ENCODE peak calls at places on chromosomes 2 and 18, in five cellular contexts. P is HL-60, I is SK-N-MC, K is K562, O is breast epithelium. H is an unnamed sample.

GRCh38 chr2:239678666-239679296 is 278.0 kb upstream of the HDAC4 start:
- DNase-seq in P (no peak), I (no peak), K (no peak), O (no peak), H (no peak)

GRCh38 chr2:150097891-150098595 is 389.4 kb downstream of the RND3 start:
- DNase-seq in P (no peak), I (no peak), K (no peak), O (no peak), H (no peak)

GRCh38 chr2:109473006-109473380 is 140.8 kb downstream of the SEPTIN10 start:
- DNase-seq in P (no peak), I (no peak), K (no peak), O (no peak), H (no peak)

GRCh38 chr18:49276680-49277079 is 183.8 kb downstream of the DYM start:
- DNase-seq in P (no peak), I (no peak), K (no peak), O (no peak), H (no peak)

GRCh38 chr2:101516833-101517690 is 42.1 kb upstream of the RFX8 start:
- DNase-seq in P (peak), I (no peak), K (no peak), O (no peak), H (peak)

GRCh38 chr18:11494093-11494492 is 115.3 kb upstream of the SLC35G4 start:
- DNase-seq in P (no peak), I (no peak), K (no peak), O (no peak), H (no peak)

GRCh38 chr2:75458201-75458600 is 102.5 kb downstream of the EVA1A start:
- DNase-seq in P (no peak), I (no peak), K (no peak), O (no peak), H (no peak)

GRCh38 chr2:241817126-241817820 is 8.3 kb downstream of the NEU4 start:
- DNase-seq in P (no peak), I (no peak), K (no peak), O (no peak), H (no peak)

GRCh38 chr2:104701471-104701911 is 152.4 kb upstream of the POU3F3 start:
- DNase-seq in P (no peak), I (no peak), K (no peak), O (no peak), H (no peak)

GRCh38 chr18:3624818-3625716 is 175.1 kb downstream of the TGIF1 start:
- DNase-seq in P (no peak), I (no peak), K (peak), O (no peak), H (no peak)

GRCh38 chr18:48560491-48560890 is 21.7 kb downstream of the CTIF start:
- DNase-seq in P (no peak), I (no peak), K (no peak), O (no peak), H (no peak)

GRCh38 chr18:2848145-2848878 is 1.5 kb downstream of the EMILIN2 start:
- DNase-seq in P (peak), I (no peak), K (no peak), O (no peak), H (no peak)

GRCh38 chr2:145846986-145847385 is 1327.1 kb upstream of the ZEB2 start:
- DNase-seq in P (no peak), I (no peak), K (no peak), O (no peak), H (no peak)
- TF ChIP-seq POLR2AphosphoS5 in P (no peak), I (no peak), K (no peak), O (no peak), H (no peak)

GRCh38 chr18:59231877-59232276 is 11.9 kb downstream of the GRP start:
- DNase-seq in P (no peak), I (no peak), K (no peak), O (no peak), H (no peak)

GRCh38 chr18:59233017-59233410 is 13.1 kb downstream of the GRP start:
- DNase-seq in P (no peak), I (peak), K (no peak), O (no peak), H (no peak)

GRCh38 chr18:59229681-59230443 is 9.9 kb downstream of the GRP start:
- DNase-seq in P (no peak), I (no peak), K (no peak), O (no peak), H (no peak)

GRCh38 chr18:59231157-59231556 is 11.2 kb downstream of the GRP start:
- DNase-seq in P (no peak), I (no peak), K (no peak), O (no peak), H (no peak)

GRCh38 chr18:59232309-59233016 is 12.5 kb downstream of the GRP start:
- DNase-seq in P (no peak), I (no peak), K (no peak), O (no peak), H (no peak)
- H3K4me3 ChIP-seq in P (no peak), I (peak), K (no peak), O (no peak), H (no peak)

DNA sequence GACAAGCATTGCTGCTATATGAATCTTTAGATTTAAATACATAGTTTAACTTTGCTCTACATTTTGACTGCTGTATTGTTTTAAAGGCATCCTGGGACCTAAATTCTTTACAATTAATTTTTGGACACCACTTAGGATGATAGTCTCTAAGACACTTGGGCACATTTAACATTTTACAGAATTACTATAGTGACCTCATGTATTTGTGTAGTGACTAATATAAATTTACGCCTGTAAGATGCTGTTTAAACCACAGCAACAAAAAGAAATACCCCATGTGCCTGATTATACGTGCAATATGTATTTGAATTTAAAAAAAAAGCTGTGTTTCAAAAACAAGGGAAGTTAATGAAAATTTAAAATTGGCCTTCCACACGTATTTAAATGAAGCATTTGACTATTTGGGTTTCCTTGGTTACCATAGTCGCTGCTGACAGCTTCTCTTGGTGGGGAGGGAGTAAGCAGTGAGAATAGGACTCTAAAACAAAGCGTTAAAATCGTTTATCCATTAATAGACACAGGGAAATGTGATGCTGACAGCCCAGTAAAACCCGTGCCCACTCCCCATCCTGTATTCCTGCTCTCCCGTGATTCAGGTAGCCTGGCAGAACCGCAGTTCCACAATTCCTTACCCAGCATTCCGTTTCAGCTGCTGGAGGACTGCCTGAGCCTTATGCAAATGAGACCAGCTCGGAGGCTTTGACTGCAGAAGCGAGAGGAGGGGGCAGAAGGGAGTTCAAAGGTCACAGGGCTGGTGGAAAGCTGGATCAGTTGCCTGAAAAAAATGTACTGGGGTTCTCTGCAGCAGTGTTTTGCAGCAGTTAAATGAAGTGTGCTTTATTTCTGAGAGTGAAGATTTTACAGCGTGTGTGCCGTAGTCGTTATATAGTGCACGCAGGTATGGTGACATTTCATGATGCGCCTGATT is 104.3 kb downstream of the CSRNP3 start:
- DNase-seq in P (no peak), I (no peak), K (no peak), O (no peak), H (no peak)
- H3K27ac ChIP-seq in P (no peak), I (no peak), K (no peak), O (no peak), H (no peak)

DNA sequence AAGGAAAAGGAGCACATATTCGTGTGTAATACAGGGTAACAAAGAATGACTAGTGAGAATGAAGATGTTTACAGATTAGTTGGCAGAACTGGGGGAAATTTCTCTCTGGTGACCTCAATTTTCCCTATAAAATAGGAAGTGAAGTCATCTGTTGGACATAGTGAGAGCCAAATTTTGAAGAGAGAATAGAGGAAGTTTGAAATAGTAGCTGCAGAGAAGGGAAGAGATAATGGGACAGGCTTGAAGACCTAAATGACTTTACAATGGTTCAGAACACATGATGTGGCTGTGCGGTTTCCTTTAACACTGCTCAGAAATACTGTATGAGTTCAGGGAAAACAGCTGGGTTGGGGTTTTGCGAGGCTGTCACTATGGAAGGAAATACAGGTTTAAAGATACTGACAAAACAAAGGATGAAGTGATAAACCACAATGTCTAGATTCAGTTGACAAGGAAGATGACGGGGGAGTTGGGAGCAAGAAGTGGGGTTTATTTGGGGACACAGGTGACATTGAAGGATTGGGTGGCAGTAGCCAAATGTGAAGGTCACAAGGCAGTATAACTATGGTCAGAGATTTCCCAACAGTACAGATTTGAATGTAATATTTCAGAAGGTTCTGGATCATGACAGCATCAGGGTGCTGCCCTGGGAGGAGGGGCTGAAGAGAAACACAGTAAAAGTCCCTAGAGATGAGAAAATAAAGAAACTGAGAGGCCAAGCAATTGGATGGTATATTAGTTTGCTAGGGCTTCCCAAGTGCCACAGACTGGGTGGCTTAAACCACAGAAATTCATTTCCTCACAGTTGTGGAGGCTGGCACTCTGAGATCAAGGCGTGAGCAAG is 82.6 kb upstream of the TANK start:
- DNase-seq in P (no peak), I (no peak), K (no peak), O (no peak), H (no peak)
- TF ChIP-seq POLR2AphosphoS5 in P (no peak), I (no peak), K (no peak), O (no peak), H (no peak)

GRCh38 chr2:128362186-128362888 is 43.7 kb upstream of the HS6ST1 start:
- DNase-seq in P (no peak), I (no peak), K (no peak), O (peak), H (no peak)
- H3K4me3 ChIP-seq in P (no peak), I (peak), K (no peak), O (no peak), H (no peak)

DNA sequence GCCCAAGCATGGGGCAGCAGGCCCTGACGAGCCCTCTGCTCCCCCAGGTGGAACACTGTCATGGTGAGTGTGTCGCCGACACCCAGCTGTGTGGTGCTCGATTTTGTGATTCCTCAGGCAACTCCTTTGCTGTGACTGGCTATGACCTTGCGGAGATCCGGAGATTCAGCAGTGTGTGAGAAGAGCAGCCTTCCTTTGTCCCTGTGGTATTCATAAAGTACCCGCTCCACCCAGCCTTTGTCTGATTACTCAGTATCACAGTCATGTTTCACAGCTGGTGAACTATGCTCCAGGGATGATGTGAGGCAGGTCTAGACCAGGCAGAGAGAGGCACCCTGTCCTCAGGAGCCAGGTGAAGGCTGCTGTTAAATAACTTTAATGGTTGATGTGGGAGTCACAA is 4.0 kb downstream of the WDR54 start:
- DNase-seq in P (no peak), I (no peak), K (no peak), O (no peak), H (no peak)
- H3K27ac ChIP-seq in P (no peak), I (no peak), K (no peak), O (no peak), H (no peak)

DNA sequence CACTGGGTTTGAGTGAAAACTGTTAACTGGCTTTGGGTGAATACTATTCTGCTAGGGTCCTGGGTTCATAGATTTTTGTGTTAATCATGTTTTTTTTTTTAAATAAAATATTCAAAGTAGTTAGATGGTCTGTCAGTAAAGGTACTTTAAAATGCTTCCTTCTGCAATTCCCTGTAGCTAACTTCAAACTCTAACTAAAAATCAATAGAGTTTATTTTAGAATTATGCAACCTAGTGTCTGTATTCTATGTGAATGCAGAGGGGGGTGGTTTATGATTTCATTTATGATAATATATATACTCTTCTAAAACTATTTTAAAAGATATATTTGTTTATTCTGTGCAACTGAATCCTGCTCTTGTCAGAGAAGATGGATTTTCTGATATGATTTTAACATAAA is 27.9 kb downstream of the STARD6 start:
- DNase-seq in P (no peak), I (no peak), K (no peak), O (no peak), H (no peak)
- TF ChIP-seq POLR2AphosphoS5 in P (no peak), I (no peak), K (no peak), O (no peak), H (no peak)